ENCODE peak calls at places on chromosomes 13 and 19, in six cellular contexts. One of them, this sample, is unnamed.

GRCh38 chr13:98648141-98648540 is 71.2 kb upstream of the STK24 start:
- DNase-seq in non-pigmented ciliary epithelial cell: no peak
- DNase-seq in GM20000: no peak
- DNase-seq in left ventricle myocardium inferior: no peak
- DNase-seq in lung: no peak
- DNase-seq in activated naive CD4-positive, alpha-beta T cell treated with anti-CD3 and anti-CD28 coated beads, Interleukin-2, amount 50 U/mL, for 72 hours: no peak
- DNase-seq in this sample: no peak

GRCh38 chr13:105196052-105196451 is 1339.4 kb downstream of the EFNB2 start:
- DNase-seq in GM20000: no peak
- DNase-seq in left ventricle myocardium inferior: no peak
- DNase-seq in lung: no peak
- DNase-seq in activated naive CD4-positive, alpha-beta T cell treated with anti-CD3 and anti-CD28 coated beads, Interleukin-2, amount 50 U/mL, for 72 hours: no peak
- DNase-seq in non-pigmented ciliary epithelial cell: peak; percentile 44
- DNase-seq in this sample: peak; percentile 14

GRCh38 chr19:8618751-8619150 is 8.2 kb upstream of the ADAMTS10 start:
- DNase-seq in GM20000: no peak
- DNase-seq in activated naive CD4-positive, alpha-beta T cell treated with anti-CD3 and anti-CD28 coated beads, Interleukin-2, amount 50 U/mL, for 72 hours: no peak
- DNase-seq in left ventricle myocardium inferior: no peak
- DNase-seq in lung: no peak
- DNase-seq in non-pigmented ciliary epithelial cell: no peak
- DNase-seq in this sample: no peak

GRCh38 chr13:30346159-30346788 is 38.9 kb upstream of the KATNAL1 start:
- DNase-seq in lung: no peak
- DNase-seq in left ventricle myocardium inferior: no peak
- DNase-seq in non-pigmented ciliary epithelial cell: no peak
- DNase-seq in activated naive CD4-positive, alpha-beta T cell treated with anti-CD3 and anti-CD28 coated beads, Interleukin-2, amount 50 U/mL, for 72 hours: no peak
- DNase-seq in GM20000: peak; percentile 36
- DNase-seq in this sample: no peak

GRCh38 chr13:32264407-32264806 is 50.8 kb downstream of the ZAR1L start:
- DNase-seq in non-pigmented ciliary epithelial cell: no peak
- DNase-seq in GM20000: no peak
- DNase-seq in lung: peak; percentile 38
- DNase-seq in left ventricle myocardium inferior: peak; percentile 79
- DNase-seq in activated naive CD4-positive, alpha-beta T cell treated with anti-CD3 and anti-CD28 coated beads, Interleukin-2, amount 50 U/mL, for 72 hours: no peak
- DNase-seq in this sample: no peak

GRCh38 chr19:18869231-18869575 is 26.8 kb downstream of the CERS1 start:
- DNase-seq in non-pigmented ciliary epithelial cell: no peak
- DNase-seq in left ventricle myocardium inferior: no peak
- DNase-seq in lung: no peak
- DNase-seq in GM20000: no peak
- DNase-seq in activated naive CD4-positive, alpha-beta T cell treated with anti-CD3 and anti-CD28 coated beads, Interleukin-2, amount 50 U/mL, for 72 hours: no peak
- DNase-seq in this sample: no peak

GRCh38 chr19:51514866-51515481 is 13.4 kb upstream of the SIGLEC12 start:
- DNase-seq in lung: no peak
- DNase-seq in GM20000: peak; percentile 61
- DNase-seq in left ventricle myocardium inferior: no peak
- DNase-seq in non-pigmented ciliary epithelial cell: peak; percentile 14
- DNase-seq in activated naive CD4-positive, alpha-beta T cell treated with anti-CD3 and anti-CD28 coated beads, Interleukin-2, amount 50 U/mL, for 72 hours: no peak
- DNase-seq in this sample: peak; percentile 66

GRCh38 chr19:5078666-5079409 is 109.9 kb downstream of the KDM4B start:
- DNase-seq in left ventricle myocardium inferior: peak; percentile 46
- DNase-seq in GM20000: no peak
- DNase-seq in activated naive CD4-positive, alpha-beta T cell treated with anti-CD3 and anti-CD28 coated beads, Interleukin-2, amount 50 U/mL, for 72 hours: no peak
- DNase-seq in lung: no peak
- DNase-seq in non-pigmented ciliary epithelial cell: no peak
- DNase-seq in this sample: no peak

GRCh38 chr19:42069619-42070293 is at the start of gene GRIK5:
- DNase-seq in GM20000: no peak
- DNase-seq in activated naive CD4-positive, alpha-beta T cell treated with anti-CD3 and anti-CD28 coated beads, Interleukin-2, amount 50 U/mL, for 72 hours: no peak
- DNase-seq in left ventricle myocardium inferior: no peak
- DNase-seq in lung: no peak
- DNase-seq in non-pigmented ciliary epithelial cell: no peak
- DNase-seq in this sample: no peak

GRCh38 chr13:22454586-22454985 is 726.2 kb upstream of the SGCG start:
- DNase-seq in GM20000: no peak
- DNase-seq in non-pigmented ciliary epithelial cell: no peak
- DNase-seq in lung: no peak
- DNase-seq in activated naive CD4-positive, alpha-beta T cell treated with anti-CD3 and anti-CD28 coated beads, Interleukin-2, amount 50 U/mL, for 72 hours: no peak
- DNase-seq in left ventricle myocardium inferior: no peak
- DNase-seq in this sample: no peak

GRCh38 chr19:51595776-51596175 is 24.7 kb downstream of the ZNF175 start:
- DNase-seq in activated naive CD4-positive, alpha-beta T cell treated with anti-CD3 and anti-CD28 coated beads, Interleukin-2, amount 50 U/mL, for 72 hours: no peak
- DNase-seq in GM20000: no peak
- DNase-seq in left ventricle myocardium inferior: no peak
- DNase-seq in lung: no peak
- DNase-seq in non-pigmented ciliary epithelial cell: no peak
- DNase-seq in this sample: no peak

GRCh38 chr19:30640266-30640965 is 268.2 kb downstream of the ZNF536 start:
- DNase-seq in non-pigmented ciliary epithelial cell: no peak
- DNase-seq in left ventricle myocardium inferior: no peak
- DNase-seq in GM20000: no peak
- DNase-seq in activated naive CD4-positive, alpha-beta T cell treated with anti-CD3 and anti-CD28 coated beads, Interleukin-2, amount 50 U/mL, for 72 hours: no peak
- DNase-seq in lung: no peak
- DNase-seq in this sample: peak; percentile 53

GRCh38 chr13:98972627-98973026 is 5.2 kb downstream of the DOCK9 start:
- DNase-seq in non-pigmented ciliary epithelial cell: peak; percentile 84
- DNase-seq in GM20000: no peak
- DNase-seq in activated naive CD4-positive, alpha-beta T cell treated with anti-CD3 and anti-CD28 coated beads, Interleukin-2, amount 50 U/mL, for 72 hours: no peak
- DNase-seq in lung: no peak
- DNase-seq in left ventricle myocardium inferior: no peak
- DNase-seq in this sample: peak; percentile 13

GRCh38 chr19:41601771-41602170 is 25.1 kb downstream of the CEACAM4 start:
- DNase-seq in lung: no peak
- DNase-seq in activated naive CD4-positive, alpha-beta T cell treated with anti-CD3 and anti-CD28 coated beads, Interleukin-2, amount 50 U/mL, for 72 hours: peak; percentile 7
- DNase-seq in left ventricle myocardium inferior: no peak
- DNase-seq in GM20000: no peak
- DNase-seq in non-pigmented ciliary epithelial cell: no peak
- DNase-seq in this sample: no peak

GRCh38 chr19:43463381-43464088 is 1.9 kb downstream of the LYPD3 start:
- DNase-seq in activated naive CD4-positive, alpha-beta T cell treated with anti-CD3 and anti-CD28 coated beads, Interleukin-2, amount 50 U/mL, for 72 hours: peak; percentile 97
- DNase-seq in lung: peak; percentile 99
- DNase-seq in left ventricle myocardium inferior: peak; percentile 98
- DNase-seq in non-pigmented ciliary epithelial cell: no peak
- DNase-seq in GM20000: peak; percentile 97
- DNase-seq in this sample: peak; percentile 97

GRCh38 chr19:55418185-55418584 is 10.6 kb upstream of the UBE2S start:
- DNase-seq in GM20000: peak; percentile 68
- DNase-seq in lung: peak; percentile 54
- DNase-seq in non-pigmented ciliary epithelial cell: peak; percentile 58
- DNase-seq in left ventricle myocardium inferior: no peak
- DNase-seq in activated naive CD4-positive, alpha-beta T cell treated with anti-CD3 and anti-CD28 coated beads, Interleukin-2, amount 50 U/mL, for 72 hours: no peak
- DNase-seq in this sample: peak; percentile 90

GRCh38 chr13:68609671-68610070 is 1379.5 kb upstream of the PCDH9 start:
- DNase-seq in non-pigmented ciliary epithelial cell: no peak
- DNase-seq in activated naive CD4-positive, alpha-beta T cell treated with anti-CD3 and anti-CD28 coated beads, Interleukin-2, amount 50 U/mL, for 72 hours: no peak
- DNase-seq in GM20000: no peak
- DNase-seq in lung: no peak
- DNase-seq in left ventricle myocardium inferior: no peak
- DNase-seq in this sample: no peak

GRCh38 chr13:102399791-102400618 is 1.8 kb downstream of the FGF14 start:
- DNase-seq in non-pigmented ciliary epithelial cell: no peak
- DNase-seq in lung: no peak
- DNase-seq in left ventricle myocardium inferior: peak; percentile 25
- DNase-seq in activated naive CD4-positive, alpha-beta T cell treated with anti-CD3 and anti-CD28 coated beads, Interleukin-2, amount 50 U/mL, for 72 hours: no peak
- DNase-seq in GM20000: peak; percentile 60
- DNase-seq in this sample: peak; percentile 9

GRCh38 chr19:55459950-55460657 is 1.3 kb downstream of the ISOC2 start:
- DNase-seq in GM20000: no peak
- DNase-seq in non-pigmented ciliary epithelial cell: no peak
- DNase-seq in lung: no peak
- DNase-seq in left ventricle myocardium inferior: no peak
- DNase-seq in activated naive CD4-positive, alpha-beta T cell treated with anti-CD3 and anti-CD28 coated beads, Interleukin-2, amount 50 U/mL, for 72 hours: no peak
- DNase-seq in this sample: no peak

GRCh38 chr13:113846639-113847318 is 17.1 kb downstream of the GAS6 start:
- DNase-seq in activated naive CD4-positive, alpha-beta T cell treated with anti-CD3 and anti-CD28 coated beads, Interleukin-2, amount 50 U/mL, for 72 hours: peak; percentile 33
- DNase-seq in GM20000: no peak
- DNase-seq in non-pigmented ciliary epithelial cell: no peak
- DNase-seq in lung: no peak
- DNase-seq in left ventricle myocardium inferior: no peak
- DNase-seq in this sample: no peak

GRCh38 chr13:97148894-97149293 is 73.2 kb upstream of the MBNL2 start:
- DNase-seq in activated naive CD4-positive, alpha-beta T cell treated with anti-CD3 and anti-CD28 coated beads, Interleukin-2, amount 50 U/mL, for 72 hours: no peak
- DNase-seq in GM20000: no peak
- DNase-seq in non-pigmented ciliary epithelial cell: no peak
- DNase-seq in lung: no peak
- DNase-seq in left ventricle myocardium inferior: no peak
- DNase-seq in this sample: no peak

GRCh38 chr13:113854238-113855011 is 9.5 kb downstream of the GAS6 start:
- DNase-seq in lung: no peak
- DNase-seq in activated naive CD4-positive, alpha-beta T cell treated with anti-CD3 and anti-CD28 coated beads, Interleukin-2, amount 50 U/mL, for 72 hours: peak; percentile 43
- DNase-seq in non-pigmented ciliary epithelial cell: no peak
- DNase-seq in GM20000: no peak
- DNase-seq in left ventricle myocardium inferior: peak; percentile 61
- DNase-seq in this sample: peak; percentile 75

GRCh38 chr19:1884291-1884718 is 991 bp downstream of the ABHD17A start:
- DNase-seq in activated naive CD4-positive, alpha-beta T cell treated with anti-CD3 and anti-CD28 coated beads, Interleukin-2, amount 50 U/mL, for 72 hours: no peak
- DNase-seq in non-pigmented ciliary epithelial cell: no peak
- DNase-seq in left ventricle myocardium inferior: no peak
- DNase-seq in GM20000: no peak
- DNase-seq in lung: no peak
- DNase-seq in this sample: no peak

GRCh38 chr13:98570929-98571372 is 6.0 kb downstream of the STK24 start:
- DNase-seq in non-pigmented ciliary epithelial cell: no peak
- DNase-seq in activated naive CD4-positive, alpha-beta T cell treated with anti-CD3 and anti-CD28 coated beads, Interleukin-2, amount 50 U/mL, for 72 hours: no peak
- DNase-seq in left ventricle myocardium inferior: no peak
- DNase-seq in lung: peak; percentile 55
- DNase-seq in GM20000: peak; percentile 86
- DNase-seq in this sample: no peak

GRCh38 chr19:4523306-4524110 is 5.2 kb upstream of the PLIN4 start:
- DNase-seq in lung: peak; percentile 51
- DNase-seq in activated naive CD4-positive, alpha-beta T cell treated with anti-CD3 and anti-CD28 coated beads, Interleukin-2, amount 50 U/mL, for 72 hours: no peak
- DNase-seq in non-pigmented ciliary epithelial cell: no peak
- DNase-seq in left ventricle myocardium inferior: peak; percentile 51
- DNase-seq in GM20000: peak; percentile 84
- DNase-seq in this sample: peak; percentile 65

GRCh38 chr13:35469781-35470380 is 6.6 kb downstream of the MAB21L1 start:
- DNase-seq in activated naive CD4-positive, alpha-beta T cell treated with anti-CD3 and anti-CD28 coated beads, Interleukin-2, amount 50 U/mL, for 72 hours: no peak
- DNase-seq in left ventricle myocardium inferior: no peak
- DNase-seq in lung: no peak
- DNase-seq in GM20000: no peak
- DNase-seq in non-pigmented ciliary epithelial cell: no peak
- DNase-seq in this sample: no peak

GRCh38 chr19:30512748-30513389 is 140.7 kb downstream of the ZNF536 start:
- DNase-seq in non-pigmented ciliary epithelial cell: no peak
- DNase-seq in GM20000: no peak
- DNase-seq in activated naive CD4-positive, alpha-beta T cell treated with anti-CD3 and anti-CD28 coated beads, Interleukin-2, amount 50 U/mL, for 72 hours: no peak
- DNase-seq in lung: no peak
- DNase-seq in left ventricle myocardium inferior: no peak
- DNase-seq in this sample: no peak

This sample was measured in AG08395.